ENCODE peak calls at places on chromosomes 16 and 17, in five cellular contexts. One of them, this sample, is unnamed. For H3K4me1, the result is how much of the 10 kb centered on the place peaks cover.

GRCh38 chr16:19071811-19072777 is 4.7 kb downstream of the COQ7 start:
- ATAC-seq in foreskin keratinocyte: peak
- ATAC-seq in upper lobe of right lung: peak
- ATAC-seq in lung: no peak
- ATAC-seq in pancreas: no peak
- ATAC-seq in this sample: no peak

GRCh38 chr16:89366561-89367537 is 123.5 kb downstream of the ANKRD11 start:
- ATAC-seq in upper lobe of right lung: no peak
- ATAC-seq in foreskin keratinocyte: no peak
- ATAC-seq in lung: no peak
- ATAC-seq in pancreas: no peak
- ATAC-seq in this sample: no peak

GRCh38 chr17:79045001-79045729 is 21.2 kb downstream of the C1QTNF1 start:
- ATAC-seq in pancreas: no peak
- ATAC-seq in foreskin keratinocyte: no peak
- ATAC-seq in upper lobe of right lung: no peak
- ATAC-seq in lung: no peak
- ATAC-seq in this sample: no peak

GRCh38 chr16:8937803-8938202 is 25.9 kb downstream of the USP7 start:
- ATAC-seq in foreskin keratinocyte: no peak
- ATAC-seq in pancreas: peak
- ATAC-seq in lung: no peak
- ATAC-seq in upper lobe of right lung: no peak
- ATAC-seq in this sample: no peak

GRCh38 chr16:1258218-1258587 is 2.3 kb downstream of the TPSD1 start:
- ATAC-seq in lung: no peak
- ATAC-seq in foreskin keratinocyte: no peak
- ATAC-seq in pancreas: no peak
- ATAC-seq in upper lobe of right lung: no peak
- ATAC-seq in this sample: no peak

GRCh38 chr17:1413281-1413791 is 13.3 kb upstream of the YWHAE start:
- ATAC-seq in pancreas: peak
- ATAC-seq in lung: peak
- ATAC-seq in upper lobe of right lung: peak
- ATAC-seq in foreskin keratinocyte: no peak
- ATAC-seq in this sample: peak

GRCh38 chr16:69402448-69402847 is 16.6 kb upstream of the TERF2 start:
- ATAC-seq in lung: no peak
- ATAC-seq in foreskin keratinocyte: no peak
- ATAC-seq in upper lobe of right lung: peak
- ATAC-seq in pancreas: no peak
- ATAC-seq in this sample: no peak

GRCh38 chr16:13795131-13795530 is 124.8 kb upstream of the ERCC4 start:
- ATAC-seq in upper lobe of right lung: no peak
- ATAC-seq in foreskin keratinocyte: no peak
- ATAC-seq in pancreas: no peak
- ATAC-seq in lung: no peak
- ATAC-seq in this sample: no peak

GRCh38 chr16:16100631-16101030 is 122.7 kb downstream of the ABCC6 start:
- ATAC-seq in foreskin keratinocyte: no peak
- ATAC-seq in pancreas: no peak
- ATAC-seq in lung: no peak
- ATAC-seq in upper lobe of right lung: no peak
- ATAC-seq in this sample: no peak
- H3K27ac ChIP-seq in foreskin keratinocyte: no peak
- H3K27ac ChIP-seq in pancreas: no peak
- H3K27ac ChIP-seq in lung: no peak
- H3K27ac ChIP-seq in upper lobe of right lung: no peak
- H3K27ac ChIP-seq in this sample: peak

DNA sequence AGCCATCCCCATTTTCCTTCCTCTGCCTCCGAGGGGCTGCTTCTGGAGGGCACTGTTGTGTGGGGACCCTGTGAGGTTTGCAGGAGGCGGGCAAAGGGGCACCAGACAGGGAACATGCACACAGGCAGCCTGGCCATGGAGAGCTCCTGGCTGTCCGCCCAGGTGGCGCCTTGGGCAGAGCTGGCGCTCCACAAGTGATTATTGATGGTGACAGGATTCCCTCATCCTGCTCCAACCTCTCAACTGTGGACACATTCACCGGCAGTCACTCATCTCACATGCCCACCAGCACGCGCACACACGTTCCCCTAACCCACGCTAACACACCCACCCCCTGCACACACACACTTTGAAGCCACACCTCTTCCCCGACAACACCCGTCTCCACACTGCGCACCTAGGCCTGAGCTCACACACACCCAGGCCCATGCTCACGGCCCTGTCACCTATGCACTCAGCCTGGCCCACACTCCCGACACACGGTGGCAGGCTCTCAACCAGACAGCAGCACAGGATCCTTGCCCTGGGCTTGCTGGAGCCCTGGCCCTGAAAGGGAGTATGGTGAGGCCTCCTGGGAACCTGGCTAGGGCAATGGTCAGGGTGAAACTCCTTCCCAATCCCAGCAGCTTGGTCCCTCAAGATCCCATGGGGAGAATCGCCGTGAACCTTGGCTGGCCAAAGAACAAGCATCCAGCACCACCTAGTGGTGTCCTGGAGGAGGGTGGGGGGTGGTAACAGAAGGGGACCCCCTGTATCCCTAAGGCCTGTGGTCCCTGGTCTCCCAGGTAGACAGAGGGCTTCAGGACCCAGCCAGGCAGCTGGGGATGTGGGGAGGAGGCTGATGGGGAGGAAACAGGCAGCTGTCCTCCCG is 3.6 kb downstream of the PNMT start:
- ATAC-seq in foreskin keratinocyte: no peak
- ATAC-seq in pancreas: peak
- ATAC-seq in lung: no peak
- ATAC-seq in upper lobe of right lung: peak
- ATAC-seq in this sample: no peak
- TF ChIP-seq CTCF in foreskin keratinocyte: peak
- TF ChIP-seq CTCF in pancreas: no peak
- TF ChIP-seq CTCF in lung: peak
- TF ChIP-seq CTCF in upper lobe of right lung: peak
- TF ChIP-seq CTCF in this sample: no peak

GRCh38 chr17:55727275-55727674 is 4.6 kb upstream of the TMEM100 start:
- ATAC-seq in lung: no peak
- ATAC-seq in upper lobe of right lung: no peak
- ATAC-seq in pancreas: no peak
- ATAC-seq in foreskin keratinocyte: no peak
- ATAC-seq in this sample: no peak
- H3K4me1 ChIP-seq in lung: under half
- H3K4me1 ChIP-seq in upper lobe of right lung: under half
- H3K4me1 ChIP-seq in pancreas: under half
- H3K4me1 ChIP-seq in foreskin keratinocyte: under half
- H3K4me1 ChIP-seq in this sample: under half

GRCh38 chr17:50075446-50076032 is 19.6 kb upstream of the PDK2 start:
- ATAC-seq in pancreas: no peak
- ATAC-seq in lung: no peak
- ATAC-seq in foreskin keratinocyte: no peak
- ATAC-seq in upper lobe of right lung: no peak
- ATAC-seq in this sample: peak
- H3K27ac ChIP-seq in pancreas: no peak
- H3K27ac ChIP-seq in lung: no peak
- H3K27ac ChIP-seq in foreskin keratinocyte: no peak
- H3K27ac ChIP-seq in upper lobe of right lung: no peak
- H3K27ac ChIP-seq in this sample: no peak

DNA sequence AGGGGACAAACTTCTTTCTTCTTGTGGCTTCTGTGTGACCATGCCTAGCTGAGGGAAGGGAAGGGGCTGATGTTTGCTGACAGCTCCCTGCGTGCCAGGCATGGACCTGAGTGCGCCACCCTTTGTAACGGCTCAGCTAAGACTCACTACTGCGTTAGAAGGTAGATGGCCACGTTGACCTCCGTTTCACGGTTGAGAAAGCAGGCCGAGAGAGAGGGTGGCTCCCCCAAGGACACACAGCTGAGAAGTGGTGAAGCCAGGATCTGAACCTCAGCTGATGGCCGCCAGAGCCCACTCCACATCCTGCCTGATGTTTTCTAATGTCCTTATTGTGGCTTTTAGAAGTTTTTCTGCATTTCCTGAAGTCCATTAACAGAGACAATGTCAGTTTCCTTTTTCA is 45.1 kb downstream of the RGS9 start:
- ATAC-seq in upper lobe of right lung: no peak
- ATAC-seq in pancreas: no peak
- ATAC-seq in lung: no peak
- ATAC-seq in foreskin keratinocyte: no peak
- ATAC-seq in this sample: no peak
- TF ChIP-seq CTCF in upper lobe of right lung: no peak
- TF ChIP-seq CTCF in pancreas: no peak
- TF ChIP-seq CTCF in lung: no peak
- TF ChIP-seq CTCF in foreskin keratinocyte: no peak
- TF ChIP-seq CTCF in this sample: no peak

GRCh38 chr17:75081611-75082540 is 5.9 kb upstream of the SLC16A5 start:
- ATAC-seq in lung: no peak
- ATAC-seq in upper lobe of right lung: no peak
- ATAC-seq in foreskin keratinocyte: no peak
- ATAC-seq in pancreas: no peak
- ATAC-seq in this sample: no peak
- H3K4me1 ChIP-seq in lung: under half
- H3K4me1 ChIP-seq in upper lobe of right lung: under half
- H3K4me1 ChIP-seq in foreskin keratinocyte: under half
- H3K4me1 ChIP-seq in pancreas: under half
- H3K4me1 ChIP-seq in this sample: under half

DNA sequence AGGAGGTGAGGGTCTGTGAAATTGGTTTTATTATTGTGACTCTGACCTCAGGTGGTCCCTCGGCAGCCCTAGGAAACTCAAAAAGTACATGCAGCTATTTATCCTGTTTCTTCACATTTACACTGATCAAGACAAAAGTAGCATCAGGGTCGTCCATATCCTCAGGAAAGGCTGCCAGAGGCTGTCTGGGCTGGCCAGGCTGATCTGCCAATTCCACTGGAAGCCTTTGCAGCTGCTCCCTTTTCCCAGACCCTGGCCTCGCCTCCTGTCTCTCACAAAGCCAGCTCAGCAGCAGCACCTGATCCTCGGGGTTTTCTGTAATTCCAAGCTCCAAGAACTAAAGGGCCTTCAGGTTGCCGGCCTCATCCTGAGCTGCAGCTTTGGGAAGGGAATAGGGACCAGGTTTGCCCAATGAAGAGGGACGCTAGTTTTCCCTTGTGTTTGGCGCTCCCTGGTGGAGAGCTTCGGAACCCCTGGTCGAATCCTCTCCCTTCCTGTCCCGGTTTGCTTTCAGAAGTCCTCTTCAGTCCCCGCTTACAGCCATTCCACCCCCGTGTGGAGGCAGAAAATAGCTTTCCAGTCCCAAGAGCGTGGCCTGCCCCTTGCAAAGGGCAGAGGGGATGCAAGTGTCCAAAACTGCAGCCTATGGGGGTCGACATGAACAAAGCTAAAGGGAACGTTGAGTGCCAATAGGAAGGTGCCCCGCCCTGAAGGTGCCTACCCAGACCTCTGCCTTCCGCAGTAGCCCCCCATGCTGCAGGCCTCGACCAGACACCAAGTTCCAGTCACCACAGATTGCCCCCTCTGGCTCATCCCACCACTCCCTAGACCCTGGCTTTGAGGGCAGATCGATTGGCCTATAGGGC is 13.4 kb downstream of the MFSD6L start:
- ATAC-seq in pancreas: peak
- ATAC-seq in lung: peak
- ATAC-seq in upper lobe of right lung: peak
- ATAC-seq in foreskin keratinocyte: peak
- ATAC-seq in this sample: peak
- H3K27ac ChIP-seq in pancreas: no peak
- H3K27ac ChIP-seq in lung: no peak
- H3K27ac ChIP-seq in upper lobe of right lung: no peak
- H3K27ac ChIP-seq in foreskin keratinocyte: no peak
- H3K27ac ChIP-seq in this sample: no peak

GRCh38 chr16:56797861-56798260 is 67.1 kb upstream of the SLC12A3 start:
- ATAC-seq in upper lobe of right lung: no peak
- ATAC-seq in lung: no peak
- ATAC-seq in foreskin keratinocyte: no peak
- ATAC-seq in pancreas: no peak
- ATAC-seq in this sample: no peak

GRCh38 chr16:56795011-56795410 is 65.1 kb downstream of the NUP93 start:
- ATAC-seq in upper lobe of right lung: no peak
- ATAC-seq in foreskin keratinocyte: no peak
- ATAC-seq in lung: no peak
- ATAC-seq in pancreas: no peak
- ATAC-seq in this sample: no peak

GRCh38 chr16:56792960-56793359 is 63.0 kb downstream of the NUP93 start:
- ATAC-seq in foreskin keratinocyte: no peak
- ATAC-seq in upper lobe of right lung: no peak
- ATAC-seq in lung: no peak
- ATAC-seq in pancreas: no peak
- ATAC-seq in this sample: no peak

GRCh38 chr16:56789360-56789759 is 59.4 kb downstream of the NUP93 start:
- ATAC-seq in lung: no peak
- ATAC-seq in pancreas: peak
- ATAC-seq in upper lobe of right lung: peak
- ATAC-seq in foreskin keratinocyte: peak
- ATAC-seq in this sample: no peak

DNA sequence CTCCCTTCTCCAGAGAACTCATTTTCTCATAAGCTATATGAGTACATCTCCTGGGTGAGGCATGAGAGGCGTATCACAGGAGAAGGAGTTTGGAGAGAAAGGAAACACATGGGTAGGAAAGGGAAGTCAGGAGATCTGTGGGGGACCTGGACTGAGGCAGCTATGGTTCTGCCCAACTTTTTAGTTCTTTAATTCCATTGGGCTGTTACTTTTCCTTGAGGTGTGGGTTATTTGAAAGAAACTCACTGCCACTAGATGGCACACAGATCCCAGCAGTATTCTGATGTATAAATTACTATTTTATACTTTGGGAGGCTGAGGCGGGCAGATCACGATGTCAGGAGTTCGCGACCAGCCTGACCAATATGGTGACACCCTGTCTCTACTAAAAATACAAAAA is 63.6 kb downstream of the NUP93 start:
- ATAC-seq in upper lobe of right lung: peak
- ATAC-seq in foreskin keratinocyte: peak
- ATAC-seq in pancreas: no peak
- ATAC-seq in lung: no peak
- ATAC-seq in this sample: no peak
- TF ChIP-seq CTCF in upper lobe of right lung: peak
- TF ChIP-seq CTCF in foreskin keratinocyte: peak
- TF ChIP-seq CTCF in pancreas: no peak
- TF ChIP-seq CTCF in lung: no peak
- TF ChIP-seq CTCF in this sample: no peak